ENCODE peak calls at places on chromosome 3, in ten cellular contexts. U is HL-60, D is body of pancreas, P is AG10803, K is heart right ventricle, Z is esophagus muscularis mucosa, A is GM12865, X is left ventricle myocardium inferior, E is PC-9, Q is lower lobe of right lung. T is an unnamed sample.

GRCh38 chr3:58577269-58577821 is at the start of gene FAM107A:
- DNase-seq in U (no peak), P (peak), E (no peak), Q (no peak), D (peak), A (no peak), Z (no peak), K (peak), X (peak), T (peak)

GRCh38 chr3:44883999-44884431 is 9.6 kb downstream of the TGM4 start:
- DNase-seq in A (no peak), D (no peak), K (no peak), U (no peak), Q (no peak), Z (no peak), P (peak), E (peak), X (no peak), T (peak)

GRCh38 chr3:11145888-11146287 is 8.4 kb upstream of the HRH1 start:
- DNase-seq in K (no peak), E (peak), U (no peak), Z (no peak), P (peak), X (no peak), Q (no peak), A (no peak), D (no peak), T (peak)

GRCh38 chr3:106631378-106632083 is 745.7 kb upstream of the CCDC54 start:
- DNase-seq in U (no peak), Q (no peak), D (no peak), K (no peak), X (no peak), E (no peak), Z (no peak), P (peak), A (no peak), T (no peak)

GRCh38 chr3:160286231-160286630 is 61.0 kb downstream of the C3orf80 start:
- DNase-seq in K (no peak), D (no peak), P (no peak), U (no peak), E (no peak), A (no peak), Q (no peak), X (no peak), Z (no peak), T (no peak)

GRCh38 chr3:10434144-10434937 is 71.0 kb downstream of the ATP2B2 start:
- DNase-seq in P (no peak), U (no peak), E (no peak), D (no peak), Q (no peak), A (no peak), K (no peak), Z (no peak), X (no peak), T (no peak)

GRCh38 chr3:25291524-25291923 is 136.5 kb upstream of the RARB start:
- DNase-seq in X (no peak), Z (peak), Q (no peak), P (no peak), K (no peak), U (no peak), A (no peak), D (no peak), E (no peak), T (no peak)

GRCh38 chr3:22007376-22007775 is 256.4 kb upstream of the ZNF385D start:
- DNase-seq in D (no peak), U (peak), K (no peak), P (no peak), X (no peak), Z (no peak), E (no peak), Q (no peak), A (no peak), T (peak)

GRCh38 chr3:11140054-11140712 is 14.1 kb upstream of the HRH1 start:
- DNase-seq in A (peak), E (peak), P (no peak), U (peak), Q (peak), D (peak), Z (no peak), K (no peak), X (no peak), T (peak)

DNA sequence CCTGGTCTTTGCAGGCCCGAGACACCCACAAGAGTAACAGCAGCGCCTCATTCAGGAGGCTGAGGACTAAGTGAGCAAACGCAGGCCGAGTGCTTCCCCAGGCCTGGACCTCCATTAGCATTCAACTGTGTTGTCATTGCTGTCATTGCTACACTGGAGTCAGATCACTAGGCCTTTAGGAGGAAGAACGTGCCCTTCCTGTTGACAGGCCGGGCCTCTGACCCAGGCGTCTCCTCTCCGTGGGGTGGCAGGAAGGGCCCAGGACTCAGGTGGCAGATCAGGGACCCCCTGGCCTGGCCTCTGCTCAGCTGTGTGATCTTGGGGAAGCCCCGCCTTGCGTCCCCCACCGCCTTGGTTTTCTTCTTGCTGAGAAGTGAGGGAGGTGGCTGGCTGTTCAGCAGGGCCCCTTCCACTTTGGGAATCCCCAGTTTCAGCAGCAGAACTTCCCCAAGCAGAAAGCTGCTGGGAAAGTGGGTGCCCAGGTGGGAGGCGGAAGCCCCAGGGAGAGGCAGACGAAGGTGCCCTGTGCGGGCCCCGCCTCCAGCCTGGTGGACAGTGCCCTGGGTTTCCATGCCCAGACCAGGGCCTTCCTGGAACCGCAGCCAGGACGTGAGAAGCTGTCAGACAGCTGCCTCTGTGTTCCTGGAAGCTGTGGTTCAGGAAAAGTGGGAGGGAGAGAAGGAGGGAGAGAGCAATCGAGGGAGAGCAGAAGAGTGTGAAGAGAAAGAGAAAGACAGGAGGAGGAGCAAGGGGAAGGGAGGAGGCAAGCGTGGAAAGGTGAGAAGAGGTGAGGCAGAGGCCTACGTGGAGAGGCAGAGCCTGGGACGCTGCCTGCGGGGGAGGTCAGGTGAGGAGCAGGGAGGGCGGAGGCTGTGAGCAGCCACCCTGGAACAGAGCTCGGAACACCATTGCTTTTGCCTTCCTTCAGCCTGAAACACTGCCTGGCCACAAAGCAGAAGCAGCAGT is 18.9 kb downstream of the ZDHHC19 start:
- DNase-seq in D (peak), E (no peak), Q (peak), P (no peak), X (peak), U (no peak), Z (no peak), A (peak), K (peak), T (no peak)
- TF ChIP-seq CTCF in D (no peak), E (no peak), Q (no peak), P (no peak), X (no peak), U (no peak), Z (no peak), A (no peak), K (no peak), T (no peak)

DNA sequence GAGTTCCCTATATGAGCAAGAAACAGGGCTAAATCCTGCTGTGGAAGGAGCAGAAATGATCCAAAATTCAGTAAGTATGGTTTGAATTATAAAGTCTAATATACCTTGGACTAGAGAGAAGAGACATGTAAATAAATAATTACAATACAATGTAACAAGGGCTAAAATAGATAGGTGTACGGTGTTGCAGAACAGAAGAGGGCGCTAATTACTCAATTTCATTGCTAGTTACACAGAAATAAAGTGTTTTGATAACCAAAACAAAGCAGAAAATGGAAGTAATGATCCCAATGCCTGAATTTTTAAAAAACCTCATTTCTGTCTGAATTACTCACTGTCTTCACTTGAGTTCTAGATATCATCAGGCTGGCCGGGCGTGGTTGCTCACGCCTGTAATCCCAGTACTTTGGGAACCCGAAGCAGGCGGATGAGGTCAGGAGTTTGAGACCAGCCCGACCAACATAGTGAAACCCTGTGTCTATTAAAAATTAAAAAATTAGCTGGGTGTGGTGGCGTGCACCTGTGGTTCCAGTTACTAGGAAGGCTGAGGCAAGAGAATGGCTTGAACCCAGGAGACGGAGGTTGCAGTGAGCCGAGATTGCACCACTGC is 8.3 kb upstream of the PLCH1 start:
- DNase-seq in Z (no peak), D (peak), P (peak), K (no peak), A (peak), Q (no peak), E (no peak), X (no peak), U (peak), T (peak)
- TF ChIP-seq CTCF in Z (peak), D (peak), P (peak), K (peak), A (peak), Q (peak), E (peak), X (peak), U (peak), T (peak)

GRCh38 chr3:146800484-146800883 is 195.3 kb upstream of the PLSCR5 start:
- DNase-seq in X (no peak), P (no peak), Q (no peak), D (no peak), A (no peak), E (no peak), U (no peak), Z (no peak), K (no peak), T (no peak)
- TF ChIP-seq CTCF in X (no peak), P (no peak), Q (no peak), D (no peak), A (no peak), E (no peak), U (no peak), Z (no peak), K (no peak), T (no peak)

DNA sequence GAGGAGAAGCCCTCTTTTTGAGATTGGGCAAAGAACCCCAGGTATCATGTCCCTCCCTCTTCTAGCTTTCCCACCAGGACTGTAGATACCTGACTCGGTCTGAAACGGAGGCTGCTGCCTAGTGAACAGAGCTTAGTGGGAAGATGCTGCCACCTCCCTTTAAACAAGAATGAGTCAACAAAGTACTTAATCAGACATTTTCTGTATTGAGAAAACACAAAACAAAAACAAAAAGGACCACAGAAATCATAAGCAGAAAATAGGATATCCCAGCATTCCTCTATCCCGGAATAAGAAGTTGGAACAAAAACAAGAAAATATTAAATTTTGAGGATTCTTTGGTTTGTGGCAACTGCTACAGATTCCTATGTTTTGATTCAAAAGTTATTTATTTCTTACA is 51.7 kb upstream of the COL8A1 start:
- DNase-seq in U (no peak), P (peak), D (no peak), E (no peak), A (no peak), Q (no peak), Z (no peak), X (no peak), K (no peak), T (no peak)
- TF ChIP-seq CTCF in U (no peak), P (peak), D (no peak), E (no peak), A (no peak), Q (no peak), Z (no peak), X (no peak), K (peak), T (no peak)

GRCh38 chr3:195140410-195140809 is 130.5 kb downstream of the XXYLT1 start:
- DNase-seq in X (no peak), P (no peak), D (no peak), E (no peak), Q (no peak), K (no peak), Z (no peak), U (no peak), A (no peak), T (no peak)
- TF ChIP-seq CTCF in X (no peak), P (no peak), D (no peak), E (no peak), Q (no peak), K (no peak), Z (no peak), U (no peak), A (no peak), T (no peak)